ENCODE peak calls at places on chromosomes 6 and 20, in seven cellular contexts. W is HCT116, U is GM23248, Z is OCI-LY7, O is fibroblast of lung, P is IMR-90, R is neuronal stem cell. S is an unnamed sample.
A peak's percentile ranks its signal among the peaks of the same experiment; 100 is the strongest.

GRCh38 chr6:160041608-160042007 is 72.7 kb downstream of the IGF2R start:
- DNase-seq in W (no peak), U (peak; percentile 74), Z (no peak), O (peak; percentile 88), P (peak; percentile 70), R (no peak), S (peak; percentile 82)

GRCh38 chr20:13736792-13737191 is 47.9 kb downstream of the ESF1 start:
- DNase-seq in W (no peak), U (peak; percentile 83), Z (no peak), O (peak; percentile 92), P (peak; percentile 81), R (no peak), S (no peak)

GRCh38 chr20:13844296-13844695 is 59.5 kb downstream of the NDUFAF5 start:
- DNase-seq in W (no peak), U (no peak), Z (no peak), O (no peak), P (no peak), R (no peak), S (no peak)

GRCh38 chr6:8749449-8749848 is 314.1 kb upstream of the SLC35B3 start:
- DNase-seq in W (no peak), U (no peak), Z (no peak), O (no peak), P (no peak), R (no peak), S (no peak)

GRCh38 chr20:8700756-8701155 is 368.1 kb upstream of the PLCB4 start:
- DNase-seq in W (no peak), U (no peak), Z (no peak), O (no peak), P (no peak), R (no peak), S (no peak)

GRCh38 chr6:114375803-114376202 is 33.0 kb upstream of the HS3ST5 start:
- DNase-seq in W (no peak), U (no peak), Z (no peak), O (no peak), P (no peak), R (no peak), S (no peak)

GRCh38 chr20:37325206-37325605 is 20.7 kb upstream of the SRC start:
- DNase-seq in W (no peak), U (no peak), Z (no peak), O (no peak), P (no peak), R (no peak), S (no peak)

GRCh38 chr6:69801225-69801624 is 4.4 kb upstream of the LMBRD1 start:
- DNase-seq in W (no peak), U (no peak), Z (no peak), O (no peak), P (no peak), R (no peak), S (no peak)

GRCh38 chr6:69719602-69720193 is 77.1 kb downstream of the LMBRD1 start:
- DNase-seq in W (peak; percentile 2), U (peak; percentile 42), Z (peak; percentile 14), O (peak; percentile 59), P (peak; percentile 37), R (no peak), S (peak; percentile 14)

GRCh38 chr6:104789770-104790190 is 69.9 kb downstream of the HACE1 start:
- DNase-seq in W (peak; percentile 50), U (peak; percentile 69), Z (peak; percentile 48), O (peak; percentile 58), P (peak; percentile 55), R (no peak), S (peak; percentile 46)

GRCh38 chr6:31532644-31533454 is 4.1 kb downstream of the MCCD1 start:
- DNase-seq in W (no peak), U (no peak), Z (no peak), O (no peak), P (no peak), R (no peak), S (no peak)

GRCh38 chr20:63082308-63082938 is 75.7 kb upstream of the BHLHE23 start:
- DNase-seq in W (no peak), U (peak; percentile 66), Z (peak; percentile 16), O (no peak), P (peak; percentile 11), R (peak; percentile 61), S (peak; percentile 21)

GRCh38 chr6:27294409-27294808 is 17.7 kb downstream of the POM121L2 start:
- DNase-seq in W (no peak), U (no peak), Z (no peak), O (no peak), P (no peak), R (no peak), S (peak; percentile 33)

GRCh38 chr20:13139459-13140150 is 81.5 kb upstream of the ISM1 start:
- DNase-seq in W (no peak), U (no peak), Z (no peak), O (no peak), P (no peak), R (no peak), S (no peak)

GRCh38 chr6:70520575-70520974 is 46.2 kb upstream of the SDHAF4 start:
- DNase-seq in W (no peak), U (peak; percentile 37), Z (peak; percentile 27), O (peak; percentile 36), P (peak; percentile 18), R (no peak), S (no peak)

GRCh38 chr6:21505574-21505990 is 88.0 kb upstream of the SOX4 start:
- DNase-seq in W (no peak), U (no peak), Z (no peak), O (no peak), P (no peak), R (no peak), S (peak; percentile 84)

GRCh38 chr6:21508753-21509152 is 84.8 kb upstream of the SOX4 start:
- DNase-seq in W (no peak), U (no peak), Z (no peak), O (no peak), P (no peak), R (no peak), S (peak; percentile 97)

GRCh38 chr6:21504790-21505189 is 88.8 kb upstream of the SOX4 start:
- DNase-seq in W (no peak), U (no peak), Z (no peak), O (peak; percentile 34), P (no peak), R (no peak), S (no peak)

GRCh38 chr6:21507811-21508210 is 85.7 kb upstream of the SOX4 start:
- DNase-seq in W (peak; percentile 3), U (no peak), Z (no peak), O (no peak), P (peak; percentile 7), R (no peak), S (peak; percentile 94)

DNA sequence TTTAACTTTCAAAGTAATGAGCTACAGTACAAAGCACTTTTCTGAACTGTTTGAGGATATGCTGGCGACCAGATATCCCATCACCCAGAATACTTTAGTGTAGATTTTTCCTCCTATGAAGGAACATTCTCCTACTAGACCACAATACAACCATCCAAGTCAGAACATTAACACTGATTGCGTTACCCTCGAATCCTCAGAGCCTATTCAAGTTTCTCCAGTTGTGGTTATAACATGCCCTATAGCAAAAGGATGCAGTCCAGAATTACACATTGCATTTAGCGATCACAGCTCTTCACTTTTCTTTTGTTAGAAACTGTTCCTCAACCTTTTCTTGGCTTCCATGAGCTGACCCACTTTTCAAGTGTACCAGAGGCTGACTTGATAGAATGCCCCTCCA is 87.4 kb upstream of the SOX4 start:
- DNase-seq in W (no peak), U (no peak), Z (no peak), O (no peak), P (no peak), R (no peak), S (peak; percentile 72)
- H3K27ac ChIP-seq in W (no peak overlapping the region), U (no peak overlapping the region), Z (no peak overlapping the region), O (no peak overlapping the region), P (no peak overlapping the region), R (no peak overlapping the region), S (peak overlapping the region; percentile 59)

GRCh38 chr6:168315626-168316025 is 4.0 kb downstream of the DACT2 start:
- DNase-seq in W (no peak), U (no peak), Z (no peak), O (no peak), P (no peak), R (no peak), S (no peak)

GRCh38 chr6:168313371-168314028 is 6.1 kb downstream of the DACT2 start:
- DNase-seq in W (no peak), U (no peak), Z (no peak), O (no peak), P (no peak), R (no peak), S (no peak)

GRCh38 chr6:168314029-168314420 is 5.6 kb downstream of the DACT2 start:
- DNase-seq in W (no peak), U (no peak), Z (no peak), O (no peak), P (no peak), R (no peak), S (no peak)

GRCh38 chr6:168318090-168318489 is 1.5 kb downstream of the DACT2 start:
- DNase-seq in W (no peak), U (no peak), Z (no peak), O (no peak), P (no peak), R (no peak), S (no peak)

GRCh38 chr6:168314948-168315347 is 4.6 kb downstream of the DACT2 start:
- DNase-seq in W (no peak), U (peak; percentile 12), Z (no peak), O (no peak), P (no peak), R (no peak), S (no peak)
- H2AFZ ChIP-seq in W (no peak overlapping the region), U (no peak overlapping the region), Z (no peak overlapping the region), O (no peak overlapping the region), P (no peak overlapping the region), R (no peak overlapping the region), S (no peak overlapping the region)

DNA sequence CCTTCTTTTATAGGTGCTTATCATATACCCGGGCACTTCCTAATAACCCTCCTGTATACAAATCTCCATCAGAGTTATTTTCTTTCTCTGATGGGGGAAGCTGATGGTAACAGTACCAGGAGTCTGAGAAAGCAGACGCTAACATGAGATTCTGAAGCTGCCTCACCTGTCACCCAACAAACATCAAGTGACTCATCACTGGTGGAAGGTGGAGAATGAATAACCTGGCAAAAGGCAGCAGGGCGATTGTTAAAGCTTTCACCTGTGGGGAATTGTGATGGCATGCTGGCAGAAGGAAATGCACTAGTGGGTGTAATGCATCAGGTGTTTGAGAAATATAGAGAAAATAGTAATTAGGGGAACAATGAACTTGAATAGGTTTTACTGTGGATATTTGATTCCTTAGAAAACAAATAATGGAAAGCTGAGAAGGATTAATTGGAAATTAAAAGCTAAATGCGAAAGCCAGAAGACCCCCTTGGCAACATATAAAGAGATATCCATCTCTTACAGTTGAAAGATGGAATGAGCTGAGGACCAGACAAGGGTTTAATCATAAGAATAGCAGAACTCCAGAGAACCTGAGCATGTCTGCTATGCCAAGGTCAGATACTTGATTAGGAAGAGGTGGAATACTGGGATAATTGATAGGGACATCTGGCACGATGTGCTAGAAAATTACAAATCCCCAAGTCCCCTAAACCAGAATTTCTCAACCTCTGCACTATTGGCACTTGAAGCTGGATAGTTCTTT is 517.1 kb downstream of the PKHD1 start:
- DNase-seq in W (no peak), U (no peak), Z (no peak), O (no peak), P (no peak), R (no peak), S (peak; percentile 57)
- H3K27ac ChIP-seq in W (no peak overlapping the region), U (no peak overlapping the region), Z (no peak overlapping the region), O (no peak overlapping the region), P (no peak overlapping the region), R (no peak overlapping the region), S (no peak overlapping the region)

GRCh38 chr6:33455051-33455450 is 675 bp downstream of the ZBTB9 start:
- DNase-seq in W (no peak), U (peak; percentile 14), Z (no peak), O (no peak), P (no peak), R (no peak), S (no peak)
- H2AFZ ChIP-seq in W (no peak overlapping the region), U (peak overlapping the region; percentile 66), Z (no peak overlapping the region), O (peak overlapping the region; percentile 86), P (peak overlapping the region; percentile 96), R (peak overlapping the region; percentile 83), S (peak overlapping the region; percentile 94)

S was measured in mammary epithelial cell.